ENCODE peak calls at places on chromosomes 16 and 17, in five cellular contexts. One of them, this sample, is unnamed. For H3K27me3 and H3K79me2, the result is how much of the 10 kb centered on the place peaks cover.

GRCh38 chr17:55332296-55333041 is 67.7 kb downstream of the HLF start:
- DNase-seq in HCT116: no peak
- DNase-seq in SK-N-SH: no peak
- DNase-seq in fibroblast of lung: no peak
- DNase-seq in HepG2: no peak
- DNase-seq in this sample: no peak

GRCh38 chr17:80263253-80264047 is 2.8 kb downstream of the RNF213 start:
- DNase-seq in HCT116: no peak
- DNase-seq in SK-N-SH: peak
- DNase-seq in fibroblast of lung: peak
- DNase-seq in HepG2: peak
- DNase-seq in this sample: peak

GRCh38 chr16:58086381-58087208 is 42.6 kb downstream of the CFAP20 start:
- DNase-seq in HCT116: no peak
- DNase-seq in SK-N-SH: peak
- DNase-seq in fibroblast of lung: no peak
- DNase-seq in HepG2: no peak
- DNase-seq in this sample: peak

GRCh38 chr17:61073799-61074513 is 325.7 kb upstream of the TBX2 start:
- DNase-seq in HCT116: no peak
- DNase-seq in SK-N-SH: no peak
- DNase-seq in fibroblast of lung: no peak
- DNase-seq in HepG2: no peak
- DNase-seq in this sample: no peak

GRCh38 chr16:49701867-49702494 is 153.9 kb downstream of the ZNF423 start:
- DNase-seq in HCT116: no peak
- DNase-seq in SK-N-SH: no peak
- DNase-seq in fibroblast of lung: peak
- DNase-seq in HepG2: no peak
- DNase-seq in this sample: peak

GRCh38 chr17:61291457-61292311 is 108.0 kb upstream of the TBX2 start:
- DNase-seq in HCT116: no peak
- DNase-seq in SK-N-SH: no peak
- DNase-seq in fibroblast of lung: peak
- DNase-seq in HepG2: no peak
- DNase-seq in this sample: peak

GRCh38 chr16:23104032-23104955 is 45.0 kb downstream of the USP31 start:
- DNase-seq in HCT116: no peak
- DNase-seq in SK-N-SH: no peak
- DNase-seq in fibroblast of lung: no peak
- DNase-seq in HepG2: peak
- DNase-seq in this sample: no peak

GRCh38 chr16:57432989-57433388 is 14.2 kb downstream of the CIAPIN1 start:
- DNase-seq in HCT116: no peak
- DNase-seq in SK-N-SH: no peak
- DNase-seq in fibroblast of lung: no peak
- DNase-seq in HepG2: no peak
- DNase-seq in this sample: no peak

GRCh38 chr16:25194285-25194878 is 22.4 kb upstream of the AQP8 start:
- DNase-seq in HCT116: no peak
- DNase-seq in SK-N-SH: no peak
- DNase-seq in fibroblast of lung: no peak
- DNase-seq in HepG2: no peak
- DNase-seq in this sample: no peak

GRCh38 chr17:72604518-72604917 is 483.7 kb downstream of the SOX9 start:
- DNase-seq in HCT116: no peak
- DNase-seq in SK-N-SH: no peak
- DNase-seq in fibroblast of lung: no peak
- DNase-seq in HepG2: peak
- DNase-seq in this sample: no peak

GRCh38 chr16:19429271-19429670 is 11.6 kb downstream of the TMC5 start:
- DNase-seq in HCT116: no peak
- DNase-seq in SK-N-SH: no peak
- DNase-seq in fibroblast of lung: no peak
- DNase-seq in HepG2: no peak
- DNase-seq in this sample: no peak

GRCh38 chr16:4772351-4772750 is 5.4 kb upstream of the ZNF500 start:
- DNase-seq in HCT116: no peak
- DNase-seq in SK-N-SH: no peak
- DNase-seq in fibroblast of lung: no peak
- DNase-seq in HepG2: no peak
- DNase-seq in this sample: no peak

GRCh38 chr17:80596760-80597608 is 52.3 kb downstream of the RPTOR start:
- DNase-seq in HCT116: no peak
- DNase-seq in SK-N-SH: no peak
- DNase-seq in fibroblast of lung: no peak
- DNase-seq in HepG2: no peak
- DNase-seq in this sample: no peak

GRCh38 chr17:82204831-82205719 is 7.6 kb downstream of the CCDC57 start:
- DNase-seq in HCT116: no peak
- DNase-seq in SK-N-SH: peak
- DNase-seq in fibroblast of lung: peak
- DNase-seq in HepG2: no peak
- DNase-seq in this sample: peak

GRCh38 chr17:33120103-33120502 is 128.5 kb downstream of the SPACA3 start:
- DNase-seq in HCT116: no peak
- DNase-seq in SK-N-SH: peak
- DNase-seq in fibroblast of lung: no peak
- DNase-seq in HepG2: no peak
- DNase-seq in this sample: no peak

GRCh38 chr17:10316986-10317834 is 55.6 kb downstream of the MYH13 start:
- DNase-seq in HCT116: peak
- DNase-seq in SK-N-SH: peak
- DNase-seq in fibroblast of lung: peak
- DNase-seq in HepG2: peak
- DNase-seq in this sample: no peak

GRCh38 chr16:30997887-30998711 is 12.3 kb downstream of the STX1B start:
- DNase-seq in HCT116: peak
- DNase-seq in SK-N-SH: no peak
- DNase-seq in fibroblast of lung: peak
- DNase-seq in HepG2: peak
- DNase-seq in this sample: peak

GRCh38 chr17:67635688-67636087 is 82.0 kb upstream of the NOL11 start:
- DNase-seq in HCT116: no peak
- DNase-seq in SK-N-SH: no peak
- DNase-seq in fibroblast of lung: peak
- DNase-seq in HepG2: no peak
- DNase-seq in this sample: no peak

GRCh38 chr16:70374213-70374612 is 27.5 kb downstream of the DDX19A start:
- DNase-seq in HCT116: no peak
- DNase-seq in SK-N-SH: no peak
- DNase-seq in fibroblast of lung: no peak
- DNase-seq in HepG2: no peak
- DNase-seq in this sample: no peak

GRCh38 chr17:28477928-28478327 is 4.5 kb downstream of the SLC13A2 start:
- DNase-seq in HCT116: no peak
- DNase-seq in SK-N-SH: no peak
- DNase-seq in fibroblast of lung: no peak
- DNase-seq in HepG2: no peak
- DNase-seq in this sample: no peak

GRCh38 chr17:74325743-74326379 is at the start of gene KIF19:
- DNase-seq in HCT116: no peak
- DNase-seq in SK-N-SH: peak
- DNase-seq in fibroblast of lung: no peak
- DNase-seq in HepG2: no peak
- DNase-seq in this sample: peak

GRCh38 chr17:75228847-75229246 is 23.4 kb downstream of the NUP85 start:
- DNase-seq in HCT116: no peak
- DNase-seq in SK-N-SH: no peak
- DNase-seq in fibroblast of lung: no peak
- DNase-seq in HepG2: no peak
- DNase-seq in this sample: no peak

GRCh38 chr16:81029930-81030604 is 5.6 kb upstream of the ATMIN start:
- DNase-seq in HCT116: no peak
- DNase-seq in SK-N-SH: no peak
- DNase-seq in fibroblast of lung: no peak
- DNase-seq in HepG2: no peak
- DNase-seq in this sample: no peak

GRCh38 chr17:69593716-69594115 is 179.2 kb downstream of the MAP2K6 start:
- DNase-seq in HCT116: no peak
- DNase-seq in SK-N-SH: no peak
- DNase-seq in fibroblast of lung: no peak
- DNase-seq in HepG2: no peak
- DNase-seq in this sample: no peak

GRCh38 chr17:18225562-18226283 is at the start of gene LLGL1:
- DNase-seq in HCT116: no peak
- DNase-seq in SK-N-SH: peak
- DNase-seq in fibroblast of lung: no peak
- DNase-seq in HepG2: no peak
- DNase-seq in this sample: peak

GRCh38 chr16:2771496-2772402 is 5.3 kb downstream of the ELOB start:
- DNase-seq in HCT116: no peak
- DNase-seq in SK-N-SH: no peak
- DNase-seq in fibroblast of lung: no peak
- DNase-seq in HepG2: no peak
- DNase-seq in this sample: peak

GRCh38 chr16:70162041-70162451 is 11.5 kb upstream of the CLEC18C start:
- DNase-seq in HCT116: no peak
- DNase-seq in SK-N-SH: peak
- DNase-seq in fibroblast of lung: peak
- DNase-seq in HepG2: peak
- DNase-seq in this sample: peak

GRCh38 chr16:24748242-24748641 is 18.8 kb downstream of the TNRC6A start:
- DNase-seq in HCT116: no peak
- DNase-seq in SK-N-SH: no peak
- DNase-seq in fibroblast of lung: peak
- DNase-seq in HepG2: no peak
- DNase-seq in this sample: peak

GRCh38 chr17:71180801-71181385 is 939.9 kb upstream of the SOX9 start:
- DNase-seq in HCT116: no peak
- DNase-seq in SK-N-SH: peak
- DNase-seq in fibroblast of lung: peak
- DNase-seq in HepG2: no peak
- DNase-seq in this sample: no peak

GRCh38 chr16:53257001-53257400 is 177.3 kb upstream of the RBL2 start:
- DNase-seq in HCT116: no peak
- DNase-seq in SK-N-SH: no peak
- DNase-seq in fibroblast of lung: peak
- DNase-seq in HepG2: no peak
- DNase-seq in this sample: peak

GRCh38 chr17:4498461-4499397 is at the start of gene SPNS2:
- DNase-seq in HCT116: no peak
- DNase-seq in SK-N-SH: peak
- DNase-seq in fibroblast of lung: peak
- DNase-seq in HepG2: no peak
- DNase-seq in this sample: peak

GRCh38 chr16:86882586-86883280 is 304.4 kb downstream of the FOXL1 start:
- DNase-seq in HCT116: no peak
- DNase-seq in SK-N-SH: no peak
- DNase-seq in fibroblast of lung: peak
- DNase-seq in HepG2: no peak
- DNase-seq in this sample: peak

GRCh38 chr17:48322060-48322459 is 108.0 kb downstream of the SKAP1 start:
- DNase-seq in HCT116: no peak
- DNase-seq in SK-N-SH: no peak
- DNase-seq in fibroblast of lung: peak
- DNase-seq in HepG2: no peak
- DNase-seq in this sample: peak

DNA sequence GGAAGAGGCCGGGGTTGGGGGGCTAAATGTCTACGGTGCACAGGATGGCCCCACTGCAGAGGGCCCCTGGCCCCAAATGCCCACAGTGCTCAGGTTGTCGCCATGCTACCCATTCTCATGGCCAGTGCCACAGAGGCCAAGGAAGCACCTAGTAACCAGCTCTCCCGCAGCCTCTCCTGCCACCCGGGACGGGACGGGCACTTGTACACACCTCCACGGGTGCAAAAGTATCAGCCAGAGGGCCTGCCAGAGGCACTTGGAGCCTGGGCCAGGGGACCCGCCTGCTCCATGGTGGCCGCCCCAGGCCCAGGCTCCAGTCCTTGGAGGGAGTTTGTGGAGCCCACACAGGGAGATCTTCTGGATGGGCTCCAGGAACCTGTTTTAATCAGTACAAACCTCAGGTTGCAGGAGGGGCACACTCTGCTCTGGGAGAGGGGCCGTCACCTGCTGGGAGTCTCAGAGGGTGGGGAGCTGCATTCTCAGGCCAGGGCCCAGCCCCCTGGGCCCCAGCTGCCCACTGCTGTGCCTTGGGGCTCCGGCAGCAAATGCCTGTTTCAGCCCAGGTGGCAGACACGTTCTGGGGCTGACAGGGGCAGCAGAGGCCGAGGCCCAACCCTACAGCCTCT is 7.8 kb downstream of the TPSD1 start:
- DNase-seq in HCT116: no peak
- DNase-seq in SK-N-SH: no peak
- DNase-seq in fibroblast of lung: no peak
- DNase-seq in HepG2: no peak
- DNase-seq in this sample: no peak
- H3K27me3 ChIP-seq in HCT116: under half
- H3K27me3 ChIP-seq in SK-N-SH: half or more
- H3K27me3 ChIP-seq in fibroblast of lung: under half
- H3K27me3 ChIP-seq in HepG2: half or more
- H3K27me3 ChIP-seq in this sample: under half

GRCh38 chr16:28182183-28182582 is 29.6 kb downstream of the XPO6 start:
- DNase-seq in HCT116: no peak
- DNase-seq in SK-N-SH: no peak
- DNase-seq in fibroblast of lung: peak
- DNase-seq in HepG2: no peak
- DNase-seq in this sample: no peak

GRCh38 chr16:28179354-28179753 is 32.4 kb downstream of the XPO6 start:
- DNase-seq in HCT116: no peak
- DNase-seq in SK-N-SH: no peak
- DNase-seq in fibroblast of lung: no peak
- DNase-seq in HepG2: no peak
- DNase-seq in this sample: no peak

GRCh38 chr16:28181557-28181914 is 30.2 kb downstream of the XPO6 start:
- DNase-seq in HCT116: peak
- DNase-seq in SK-N-SH: no peak
- DNase-seq in fibroblast of lung: peak
- DNase-seq in HepG2: peak
- DNase-seq in this sample: no peak

GRCh38 chr16:28183441-28183840 is 28.3 kb downstream of the XPO6 start:
- DNase-seq in HCT116: no peak
- DNase-seq in SK-N-SH: no peak
- DNase-seq in fibroblast of lung: no peak
- DNase-seq in HepG2: no peak
- DNase-seq in this sample: no peak

GRCh38 chr16:28180660-28181556 is 30.9 kb downstream of the XPO6 start:
- DNase-seq in HCT116: no peak
- DNase-seq in SK-N-SH: no peak
- DNase-seq in fibroblast of lung: peak
- DNase-seq in HepG2: no peak
- DNase-seq in this sample: no peak
- H3K79me2 ChIP-seq in HCT116: half or more
- H3K79me2 ChIP-seq in SK-N-SH: half or more
- H3K79me2 ChIP-seq in fibroblast of lung: half or more
- H3K79me2 ChIP-seq in HepG2: half or more
- H3K79me2 ChIP-seq in this sample: half or more

GRCh38 chr17:76682306-76682705 is 28.5 kb downstream of the MXRA7 start:
- DNase-seq in HCT116: no peak
- DNase-seq in SK-N-SH: no peak
- DNase-seq in fibroblast of lung: peak
- DNase-seq in HepG2: no peak
- DNase-seq in this sample: peak
- H3K4me2 ChIP-seq in HCT116: no peak
- H3K4me2 ChIP-seq in SK-N-SH: no peak
- H3K4me2 ChIP-seq in fibroblast of lung: peak
- H3K4me2 ChIP-seq in HepG2: no peak
- H3K4me2 ChIP-seq in this sample: no peak

GRCh38 chr17:39604911-39605491 is 2.7 kb downstream of the NEUROD2 start:
- DNase-seq in HCT116: no peak
- DNase-seq in SK-N-SH: no peak
- DNase-seq in fibroblast of lung: no peak
- DNase-seq in HepG2: no peak
- DNase-seq in this sample: peak
- H3K27me3 ChIP-seq in HCT116: under half
- H3K27me3 ChIP-seq in SK-N-SH: half or more
- H3K27me3 ChIP-seq in fibroblast of lung: half or more
- H3K27me3 ChIP-seq in HepG2: half or more
- H3K27me3 ChIP-seq in this sample: half or more

This sample was measured in osteoblast.